ENCODE peak calls at places on chromosomes 7 and 10, in eight cellular contexts. H is EH; W is astrocyte; L is chondrocyte; B is hepatocyte; D is AG04450; P is CD4-positive, CD25-positive, alpha-beta regulatory T cell; I is ovary. Z is an unnamed sample.

GRCh38 chr7:31785081-31785480 is 98.1 kb downstream of the PPP1R17 start:
- DNase-seq in H (no peak), W (no peak), L (no peak), B (no peak), D (no peak), P (no peak), I (no peak), Z (no peak)

GRCh38 chr7:43260980-43261878 is 148.8 kb downstream of the HECW1 start:
- DNase-seq in H (peak; percentile 86), W (peak; percentile 65), L (no peak), B (peak; percentile 90), D (peak; percentile 72), P (peak; percentile 78), I (peak; percentile 69), Z (peak; percentile 92)

GRCh38 chr10:78301891-78302738 is 268.5 kb downstream of the RPS24 start:
- DNase-seq in H (no peak), W (no peak), L (peak; percentile 42), B (peak; percentile 30), D (no peak), P (peak; percentile 3), I (no peak), Z (peak; percentile 71)

GRCh38 chr7:21256310-21256877 is 171.5 kb upstream of the SP4 start:
- DNase-seq in H (peak; percentile 38), W (peak; percentile 7), L (no peak), B (peak; percentile 58), D (no peak), P (peak; percentile 71), I (no peak), Z (peak; percentile 70)

GRCh38 chr10:70323697-70324340 is 40.0 kb upstream of the NPFFR1 start:
- DNase-seq in H (no peak), W (no peak), L (peak; percentile 82), B (no peak), D (no peak), P (no peak), I (no peak), Z (peak; percentile 10)

GRCh38 chr7:16084370-16084769 is 337.0 kb downstream of the CRPPA start:
- DNase-seq in H (no peak), W (peak; percentile 52), L (no peak), B (no peak), D (no peak), P (no peak), I (no peak), Z (no peak)

GRCh38 chr7:37037286-37037685 is 313.0 kb upstream of the AOAH start:
- DNase-seq in H (no peak), W (no peak), L (no peak), B (no peak), D (no peak), P (no peak), I (no peak), Z (no peak)

GRCh38 chr7:481219-481930 is 38.3 kb downstream of the PDGFA start:
- DNase-seq in H (no peak), W (no peak), L (peak; percentile 41), B (no peak), D (no peak), P (no peak), I (no peak), Z (no peak)

GRCh38 chr10:91054325-91054724 is 133.4 kb upstream of the ANKRD1 start:
- DNase-seq in H (peak; percentile 55), W (no peak), L (no peak), B (no peak), D (no peak), P (no peak), I (no peak), Z (no peak)

GRCh38 chr10:18233775-18234174 is 93.6 kb downstream of the CACNB2 start:
- DNase-seq in H (no peak), W (no peak), L (no peak), B (peak; percentile 19), D (no peak), P (no peak), I (peak; percentile 46), Z (peak; percentile 39)

GRCh38 chr7:73515184-73515583 is 6.9 kb downstream of the BAZ1B start:
- DNase-seq in H (no peak), W (no peak), L (no peak), B (no peak), D (no peak), P (peak; percentile 33), I (no peak), Z (no peak)

GRCh38 chr7:155456772-155457543 is 971 bp upstream of the EN2 start:
- DNase-seq in H (peak; percentile 34), W (peak; percentile 12), L (no peak), B (peak; percentile 82), D (no peak), P (peak; percentile 23), I (peak; percentile 82), Z (peak; percentile 92)

GRCh38 chr7:138842111-138842510 is 44.1 kb upstream of the ATP6V0A4 start:
- DNase-seq in H (peak; percentile 71), W (peak; percentile 88), L (no peak), B (peak; percentile 45), D (peak; percentile 16), P (no peak), I (no peak), Z (no peak)

GRCh38 chr7:116715087-116715486 is 43.1 kb downstream of the MET start:
- DNase-seq in H (peak; percentile 47), W (no peak), L (no peak), B (no peak), D (no peak), P (no peak), I (no peak), Z (no peak)

GRCh38 chr10:77188511-77188910 is 449.1 kb downstream of the KCNMA1 start:
- DNase-seq in H (peak; percentile 59), W (no peak), L (no peak), B (no peak), D (no peak), P (no peak), I (no peak), Z (no peak)

GRCh38 chr7:28125381-28126046 is 55.1 kb downstream of the JAZF1 start:
- DNase-seq in H (peak; percentile 70), W (peak; percentile 44), L (no peak), B (no peak), D (no peak), P (no peak), I (no peak), Z (no peak)

GRCh38 chr7:1521454-1521853 is 9.0 kb upstream of the MAFK start:
- DNase-seq in H (no peak), W (no peak), L (no peak), B (no peak), D (no peak), P (no peak), I (no peak), Z (no peak)

GRCh38 chr7:73429218-73429617 is 4.4 kb upstream of the FZD9 start:
- DNase-seq in H (no peak), W (peak; percentile 16), L (no peak), B (peak; percentile 62), D (no peak), P (no peak), I (peak; percentile 35), Z (peak; percentile 96)

GRCh38 chr7:151008511-151009323 is 15.6 kb downstream of the ATG9B start:
- DNase-seq in H (peak; percentile 20), W (no peak), L (no peak), B (peak; percentile 64), D (no peak), P (peak; percentile 85), I (peak; percentile 86), Z (peak; percentile 79)

GRCh38 chr10:60170250-60170649 is 219.4 kb downstream of the ANK3 start:
- DNase-seq in H (no peak), W (no peak), L (no peak), B (peak; percentile 24), D (peak; percentile 45), P (no peak), I (no peak), Z (no peak)

GRCh38 chr7:128405345-128406146 is 4.2 kb downstream of the IMPDH1 start:
- DNase-seq in H (peak; percentile 57), W (no peak), L (peak; percentile 90), B (peak; percentile 74), D (no peak), P (peak; percentile 71), I (peak; percentile 71), Z (peak; percentile 79)

GRCh38 chr7:45978010-45978681 is 57.1 kb upstream of the IGFBP3 start:
- DNase-seq in H (peak; percentile 99), W (peak; percentile 99), L (no peak), B (peak; percentile 88), D (peak; percentile 92), P (no peak), I (no peak), Z (peak; percentile 88)

GRCh38 chr10:116385994-116386809 is 41.4 kb upstream of the PNLIPRP3 start:
- DNase-seq in H (peak; percentile 40), W (peak; percentile 8), L (no peak), B (peak; percentile 50), D (no peak), P (peak; percentile 30), I (no peak), Z (peak; percentile 74)

Z was measured in left kidney.